ENCODE peak calls at places on chromosome 21, in five cellular contexts. D is left lung; P is tibial artery; M is hepatocyte; H is CD8-positive, alpha-beta T cell. Y is an unnamed sample. For H3K27me3, the result is how much of the 10 kb centered on the place peaks cover.

GRCh38 chr21:44955803-44956175 is 16.0 kb downstream of the SLX9 start:
- DNase-seq in H (no peak), M (no peak), D (peak), P (no peak), Y (no peak)

GRCh38 chr21:32712043-32712442 is 15.8 kb downstream of the SYNJ1 start:
- DNase-seq in D (no peak), H (no peak), M (no peak), P (no peak), Y (no peak)

GRCh38 chr21:34511154-34511553 is 856 bp downstream of the KCNE1 start:
- DNase-seq in H (no peak), P (no peak), M (no peak), D (no peak), Y (no peak)

GRCh38 chr21:38985423-38986378 is 180.0 kb downstream of the ETS2 start:
- DNase-seq in P (peak), H (no peak), M (peak), D (no peak), Y (no peak)

GRCh38 chr21:38234395-38235142 is 22.2 kb upstream of the KCNJ15 start:
- DNase-seq in P (no peak), H (no peak), M (peak), D (no peak), Y (no peak)

GRCh38 chr21:21712761-21713558 is 714.8 kb downstream of the NCAM2 start:
- DNase-seq in H (no peak), D (no peak), P (no peak), M (no peak), Y (no peak)

GRCh38 chr21:16085436-16085835 is 355.7 kb downstream of the USP25 start:
- DNase-seq in P (no peak), D (no peak), H (no peak), M (no peak), Y (no peak)

GRCh38 chr21:45266518-45267389 is 20.9 kb downstream of the POFUT2 start:
- DNase-seq in P (peak), M (no peak), H (peak), D (no peak), Y (peak)

GRCh38 chr21:34243562-34243961 is 120.2 kb upstream of the KCNE2 start:
- DNase-seq in H (no peak), P (no peak), D (no peak), M (no peak), Y (no peak)

GRCh38 chr21:35256468-35256988 is 207.4 kb upstream of the RUNX1 start:
- DNase-seq in M (peak), P (peak), H (no peak), D (peak), Y (no peak)

GRCh38 chr21:45259206-45259795 is 28.4 kb downstream of the POFUT2 start:
- DNase-seq in H (no peak), M (no peak), D (no peak), P (peak), Y (no peak)

GRCh38 chr21:46039891-46040660 is 57.8 kb upstream of the COL6A2 start:
- DNase-seq in M (no peak), H (no peak), D (peak), P (no peak), Y (no peak)

GRCh38 chr21:33238146-33238545 is 8.4 kb downstream of the IFNAR2 start:
- DNase-seq in M (no peak), D (no peak), P (no peak), H (no peak), Y (no peak)

GRCh38 chr21:45469273-45470086 is 64.5 kb downstream of the COL18A1 start:
- DNase-seq in P (no peak), D (peak), H (no peak), M (peak), Y (no peak)

GRCh38 chr21:35138665-35139381 is 89.7 kb upstream of the RUNX1 start:
- DNase-seq in M (peak), P (no peak), D (no peak), H (no peak), Y (peak)

GRCh38 chr21:34983680-34984086 is 65.4 kb downstream of the RUNX1 start:
- DNase-seq in H (no peak), P (no peak), D (no peak), M (no peak), Y (peak)

GRCh38 chr21:34031835-34032370 is 41.5 kb upstream of the MRPS6 start:
- DNase-seq in H (no peak), P (no peak), D (no peak), M (peak), Y (no peak)

GRCh38 chr21:44850905-44851657 is 22.4 kb downstream of the PTTG1IP start:
- DNase-seq in P (peak), H (no peak), D (peak), M (no peak), Y (no peak)

GRCh38 chr21:36727886-36728285 is 29.0 kb downstream of the SIM2 start:
- DNase-seq in D (no peak), P (no peak), M (no peak), H (no peak), Y (no peak)

GRCh38 chr21:38839683-38840286 is 34.1 kb downstream of the ETS2 start:
- DNase-seq in M (no peak), H (no peak), D (no peak), P (no peak), Y (no peak)

GRCh38 chr21:17929514-17929913 is 110.4 kb upstream of the C21orf91 start:
- DNase-seq in H (no peak), D (no peak), M (no peak), P (no peak), Y (no peak)

GRCh38 chr21:45423201-45423955 is 18.4 kb downstream of the COL18A1 start:
- DNase-seq in H (no peak), M (no peak), P (peak), D (peak), Y (no peak)

GRCh38 chr21:34526618-34527290 is 14.7 kb upstream of the KCNE1 start:
- DNase-seq in M (peak), H (no peak), P (peak), D (no peak), Y (no peak)

GRCh38 chr21:44539991-44540666 is at the start of gene KRTAP10-1:
- DNase-seq in H (no peak), D (no peak), P (no peak), M (no peak), Y (no peak)

GRCh38 chr21:25717491-25718139 is 17.1 kb downstream of the ATP5PF start:
- DNase-seq in H (no peak), P (no peak), M (peak), D (no peak), Y (no peak)

GRCh38 chr21:45359451-45360217 is 45.3 kb upstream of the COL18A1 start:
- DNase-seq in P (no peak), D (peak), H (no peak), M (no peak), Y (no peak)

GRCh38 chr21:45054927-45055612 is 19.3 kb upstream of the ADARB1 start:
- DNase-seq in H (no peak), M (no peak), D (no peak), P (peak), Y (no peak)

DNA sequence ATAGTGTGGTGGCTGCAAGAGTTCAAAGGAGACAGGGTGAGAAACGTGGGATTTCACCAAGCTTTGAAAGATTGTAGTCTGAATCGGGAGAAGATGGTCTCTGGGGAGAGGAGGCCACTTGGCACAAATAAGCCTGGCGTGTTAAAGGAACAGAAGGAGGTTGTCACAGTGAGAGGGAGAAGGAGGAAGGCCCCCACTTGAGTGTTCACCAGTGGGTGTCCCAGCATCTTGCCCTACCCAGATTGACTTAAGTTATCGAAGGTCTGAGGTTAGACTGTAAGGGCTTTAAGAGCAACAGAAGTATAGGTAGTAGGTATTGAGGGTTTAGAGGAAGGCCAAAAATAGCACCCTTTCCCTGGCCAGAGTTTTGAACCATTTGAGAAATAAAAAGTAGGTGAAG is 48.0 kb downstream of the BACH1 start:
- DNase-seq in P (no peak), H (no peak), D (no peak), M (no peak), Y (no peak)
- H3K27ac ChIP-seq in P (no peak), H (no peak), D (peak), M (no peak), Y (no peak)

GRCh38 chr21:31560479-31560878 is 99.0 kb upstream of the SOD1 start:
- DNase-seq in H (no peak), D (no peak), P (no peak), M (no peak), Y (no peak)

GRCh38 chr21:31570824-31571425 is 88.6 kb upstream of the SOD1 start:
- DNase-seq in M (no peak), P (no peak), H (no peak), D (no peak), Y (no peak)

GRCh38 chr21:31564439-31564838 is 95.1 kb upstream of the SOD1 start:
- DNase-seq in H (no peak), P (no peak), M (no peak), D (no peak), Y (no peak)

GRCh38 chr21:31566611-31567010 is 92.9 kb upstream of the SOD1 start:
- DNase-seq in H (no peak), M (no peak), D (no peak), P (no peak), Y (no peak)

DNA sequence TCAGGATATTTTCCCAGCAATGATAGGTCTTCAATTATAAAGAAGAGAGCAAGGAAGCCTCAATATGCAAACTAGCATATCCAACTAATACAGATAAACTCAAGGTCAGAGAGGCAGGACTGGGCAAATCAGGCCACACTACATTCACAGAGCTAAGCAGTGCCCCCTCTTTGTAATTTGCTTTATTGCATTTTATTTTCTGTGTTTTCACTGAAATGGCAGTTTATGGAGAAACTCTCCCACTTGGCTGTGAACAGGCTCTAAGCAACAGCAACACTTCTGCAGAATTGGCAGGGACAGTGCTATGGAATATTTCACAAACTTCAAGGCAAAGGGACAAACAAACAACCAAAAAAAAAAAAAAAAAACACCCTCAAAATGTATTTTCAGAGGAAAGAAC is 93.4 kb upstream of the SOD1 start:
- DNase-seq in P (no peak), M (no peak), H (no peak), D (no peak), Y (no peak)
- TF ChIP-seq CTCF in P (no peak), M (peak), H (no peak), D (no peak), Y (no peak)

GRCh38 chr21:41830764-41831452 is 48.2 kb downstream of the PRDM15 start:
- DNase-seq in H (no peak), D (peak), M (no peak), P (peak), Y (no peak)
- H3K27me3 ChIP-seq in H (under half), D (under half), M (under half), P (under half), Y (under half)

GRCh38 chr21:43340491-43341348 is 86.2 kb downstream of the SIK1 start:
- DNase-seq in H (no peak), P (no peak), D (no peak), M (peak), Y (no peak)

GRCh38 chr21:43339668-43340067 is 87.3 kb downstream of the SIK1 start:
- DNase-seq in H (no peak), M (no peak), P (no peak), D (no peak), Y (no peak)

GRCh38 chr21:43338951-43339350 is 88.0 kb downstream of the SIK1 start:
- DNase-seq in M (no peak), H (no peak), P (no peak), D (no peak), Y (no peak)

GRCh38 chr21:43335119-43335518 is 91.8 kb downstream of the SIK1 start:
- DNase-seq in H (no peak), D (peak), M (no peak), P (no peak), Y (no peak)

GRCh38 chr21:43337901-43338655 is 88.9 kb downstream of the SIK1 start:
- DNase-seq in D (no peak), P (no peak), H (no peak), M (no peak), Y (no peak)
- H3K27ac ChIP-seq in D (no peak), P (no peak), H (no peak), M (no peak), Y (no peak)

GRCh38 chr21:14115646-14116045 is 95.1 kb downstream of the LIPI start:
- DNase-seq in P (no peak), M (no peak), H (no peak), D (no peak), Y (no peak)

GRCh38 chr21:14116080-14116481 is 94.7 kb downstream of the LIPI start:
- DNase-seq in P (no peak), M (no peak), H (no peak), D (no peak), Y (no peak)

GRCh38 chr21:14119038-14119437 is 91.7 kb downstream of the LIPI start:
- DNase-seq in H (no peak), M (peak), P (no peak), D (no peak), Y (no peak)

GRCh38 chr21:14121719-14122118 is 89.0 kb downstream of the LIPI start:
- DNase-seq in H (no peak), M (no peak), D (no peak), P (no peak), Y (no peak)

GRCh38 chr21:14120091-14120734 is 90.5 kb downstream of the LIPI start:
- DNase-seq in H (no peak), D (peak), M (peak), P (no peak), Y (no peak)
- TF ChIP-seq CTCF in H (no peak), D (peak), M (peak), P (no peak), Y (peak)

DNA sequence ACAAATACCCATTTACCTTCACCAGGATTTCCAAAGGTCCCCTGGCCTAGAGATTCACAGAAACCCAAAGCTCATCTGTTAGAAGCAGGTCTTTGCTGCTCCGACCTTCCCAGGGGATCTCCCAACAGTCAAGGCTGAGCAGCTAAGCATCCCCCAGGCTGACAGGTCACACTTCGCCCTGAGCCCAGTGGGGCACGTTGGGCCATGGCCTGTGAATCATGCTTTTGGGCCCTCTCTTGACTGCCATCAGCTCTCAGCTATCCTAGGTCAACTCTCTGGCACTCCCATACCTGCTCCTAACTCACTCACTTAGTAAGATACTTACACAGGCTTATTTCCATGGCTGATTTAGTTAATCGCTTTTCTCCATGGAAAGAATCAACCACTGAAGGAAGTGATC is 157.7 kb downstream of the DSCAM start:
- DNase-seq in H (no peak), M (no peak), P (no peak), D (no peak), Y (no peak)
- H3K27me3 ChIP-seq in H (under half), M (under half), P (under half), D (under half), Y (under half)

Y was measured in CD4-positive, alpha-beta T cell.